ENCODE peak calls at places on chromosomes 4 and X, in six cellular contexts. One of them, this sample, is unnamed.

GRCh38 chr4:173478136-173478860 is 51.7 kb downstream of the HAND2 start:
- DNase-seq in PC-3: no peak
- DNase-seq in neural progenitor cell: no peak
- DNase-seq in hepatocyte: no peak
- DNase-seq in MM.1S: no peak
- DNase-seq in GM23338: no peak
- DNase-seq in this sample: no peak

GRCh38 chrX:16870095-16870860 is at the start of gene RBBP7:
- DNase-seq in PC-3: peak; percentile 90
- DNase-seq in neural progenitor cell: peak; percentile 98
- DNase-seq in hepatocyte: peak; percentile 99
- DNase-seq in MM.1S: peak; percentile 86
- DNase-seq in GM23338: peak; percentile 85
- DNase-seq in this sample: peak; percentile 89

GRCh38 chrX:109920325-109920724 is 82.6 kb upstream of the TMEM164 start:
- DNase-seq in PC-3: no peak
- DNase-seq in neural progenitor cell: no peak
- DNase-seq in hepatocyte: no peak
- DNase-seq in MM.1S: no peak
- DNase-seq in GM23338: no peak
- DNase-seq in this sample: no peak

GRCh38 chr4:7439699-7440098 is 5.0 kb upstream of the PSAPL1 start:
- DNase-seq in PC-3: no peak
- DNase-seq in neural progenitor cell: no peak
- DNase-seq in hepatocyte: no peak
- DNase-seq in MM.1S: no peak
- DNase-seq in GM23338: no peak
- DNase-seq in this sample: no peak

GRCh38 chrX:56066016-56066415 is 166.1 kb upstream of the KLF8 start:
- DNase-seq in PC-3: no peak
- DNase-seq in neural progenitor cell: no peak
- DNase-seq in hepatocyte: no peak
- DNase-seq in MM.1S: no peak
- DNase-seq in GM23338: no peak
- DNase-seq in this sample: no peak

GRCh38 chr4:109945056-109945455 is 32.4 kb downstream of the EGF start:
- DNase-seq in PC-3: peak; percentile 30
- DNase-seq in neural progenitor cell: no peak
- DNase-seq in hepatocyte: no peak
- DNase-seq in MM.1S: no peak
- DNase-seq in GM23338: no peak
- DNase-seq in this sample: no peak

GRCh38 chr4:120079839-120080520 is 13.3 kb upstream of the MAD2L1 start:
- DNase-seq in PC-3: no peak
- DNase-seq in neural progenitor cell: no peak
- DNase-seq in hepatocyte: no peak
- DNase-seq in MM.1S: no peak
- DNase-seq in GM23338: no peak
- DNase-seq in this sample: no peak

GRCh38 chr4:154722262-154722661 is 21.5 kb upstream of the LRAT start:
- DNase-seq in PC-3: peak; percentile 65
- DNase-seq in neural progenitor cell: no peak
- DNase-seq in hepatocyte: no peak
- DNase-seq in MM.1S: no peak
- DNase-seq in GM23338: no peak
- DNase-seq in this sample: no peak

GRCh38 chr4:34323549-34324325 is 1920.6 kb downstream of the ARAP2 start:
- DNase-seq in PC-3: peak; percentile 11
- DNase-seq in neural progenitor cell: peak; percentile 2
- DNase-seq in hepatocyte: no peak
- DNase-seq in MM.1S: no peak
- DNase-seq in GM23338: peak; percentile 5
- DNase-seq in this sample: no peak

GRCh38 chrX:1093112-1093511 is 119.3 kb downstream of the CRLF2 start:
- DNase-seq in PC-3: no peak
- DNase-seq in neural progenitor cell: no peak
- DNase-seq in hepatocyte: no peak
- DNase-seq in MM.1S: no peak
- DNase-seq in GM23338: no peak
- DNase-seq in this sample: no peak

GRCh38 chr4:102642571-102643298 is 118.0 kb downstream of the MANBA start:
- DNase-seq in PC-3: no peak
- DNase-seq in neural progenitor cell: no peak
- DNase-seq in hepatocyte: no peak
- DNase-seq in MM.1S: no peak
- DNase-seq in GM23338: no peak
- DNase-seq in this sample: no peak

GRCh38 chr4:77052352-77052751 is 23.4 kb downstream of the CCNI start:
- DNase-seq in PC-3: peak; percentile 70
- DNase-seq in neural progenitor cell: peak; percentile 79
- DNase-seq in hepatocyte: peak; percentile 63
- DNase-seq in MM.1S: peak; percentile 46
- DNase-seq in GM23338: peak; percentile 92
- DNase-seq in this sample: peak; percentile 67

GRCh38 chrX:100658936-100659335 is 14.9 kb downstream of the SRPX2 start:
- DNase-seq in PC-3: no peak
- DNase-seq in neural progenitor cell: no peak
- DNase-seq in hepatocyte: no peak
- DNase-seq in MM.1S: no peak
- DNase-seq in GM23338: no peak
- DNase-seq in this sample: no peak

GRCh38 chrX:78321809-78322208 is 5.6 kb downstream of the CYSLTR1 start:
- DNase-seq in PC-3: peak; percentile 40
- DNase-seq in neural progenitor cell: no peak
- DNase-seq in hepatocyte: no peak
- DNase-seq in MM.1S: peak; percentile 78
- DNase-seq in GM23338: no peak
- DNase-seq in this sample: peak; percentile 75

GRCh38 chr4:74638001-74638400 is 156.3 kb downstream of the BTC start:
- DNase-seq in PC-3: no peak
- DNase-seq in neural progenitor cell: no peak
- DNase-seq in hepatocyte: no peak
- DNase-seq in MM.1S: no peak
- DNase-seq in GM23338: no peak
- DNase-seq in this sample: no peak

GRCh38 chr4:16140520-16141249 is 56.9 kb upstream of the PROM1 start:
- DNase-seq in PC-3: peak; percentile 94
- DNase-seq in neural progenitor cell: no peak
- DNase-seq in hepatocyte: peak; percentile 78
- DNase-seq in MM.1S: no peak
- DNase-seq in GM23338: no peak
- DNase-seq in this sample: no peak

GRCh38 chr4:151228196-151229119 is 48.5 kb upstream of the PRSS48 start:
- DNase-seq in PC-3: peak; percentile 57
- DNase-seq in neural progenitor cell: no peak
- DNase-seq in hepatocyte: no peak
- DNase-seq in MM.1S: no peak
- DNase-seq in GM23338: no peak
- DNase-seq in this sample: no peak

GRCh38 chr4:56799824-56800756 is 21.4 kb downstream of the SPINK2 start:
- DNase-seq in PC-3: peak; percentile 91
- DNase-seq in neural progenitor cell: peak; percentile 90
- DNase-seq in hepatocyte: peak; percentile 92
- DNase-seq in MM.1S: peak; percentile 90
- DNase-seq in GM23338: peak; percentile 91
- DNase-seq in this sample: peak; percentile 86

GRCh38 chr4:46249106-46249505 is 125.3 kb upstream of the GABRG1 start:
- DNase-seq in PC-3: no peak
- DNase-seq in neural progenitor cell: no peak
- DNase-seq in hepatocyte: no peak
- DNase-seq in MM.1S: no peak
- DNase-seq in GM23338: no peak
- DNase-seq in this sample: no peak

GRCh38 chrX:2690856-2691542 is at the start of gene CD99:
- DNase-seq in PC-3: peak; percentile 77
- DNase-seq in neural progenitor cell: peak; percentile 86
- DNase-seq in hepatocyte: peak; percentile 97
- DNase-seq in MM.1S: peak; percentile 46
- DNase-seq in GM23338: peak; percentile 84
- DNase-seq in this sample: peak; percentile 85

GRCh38 chr4:1049591-1049905 is 38.1 kb downstream of the FGFRL1 start:
- DNase-seq in PC-3: no peak
- DNase-seq in neural progenitor cell: peak; percentile 5
- DNase-seq in hepatocyte: no peak
- DNase-seq in MM.1S: no peak
- DNase-seq in GM23338: no peak
- DNase-seq in this sample: no peak

GRCh38 chr4:151184523-151185458 is 85.4 kb downstream of the RPS3A start:
- DNase-seq in PC-3: peak; percentile 31
- DNase-seq in neural progenitor cell: no peak
- DNase-seq in hepatocyte: peak; percentile 60
- DNase-seq in MM.1S: no peak
- DNase-seq in GM23338: no peak
- DNase-seq in this sample: no peak

GRCh38 chrX:73855546-73855945 is 292.5 kb downstream of the CHIC1 start:
- DNase-seq in PC-3: peak; percentile 78
- DNase-seq in neural progenitor cell: peak; percentile 73
- DNase-seq in hepatocyte: peak; percentile 80
- DNase-seq in MM.1S: peak; percentile 72
- DNase-seq in GM23338: peak; percentile 67
- DNase-seq in this sample: peak; percentile 60

GRCh38 chr4:162015090-162015489 is 148.7 kb downstream of the FSTL5 start:
- DNase-seq in PC-3: no peak
- DNase-seq in neural progenitor cell: no peak
- DNase-seq in hepatocyte: no peak
- DNase-seq in MM.1S: no peak
- DNase-seq in GM23338: no peak
- DNase-seq in this sample: no peak

DNA sequence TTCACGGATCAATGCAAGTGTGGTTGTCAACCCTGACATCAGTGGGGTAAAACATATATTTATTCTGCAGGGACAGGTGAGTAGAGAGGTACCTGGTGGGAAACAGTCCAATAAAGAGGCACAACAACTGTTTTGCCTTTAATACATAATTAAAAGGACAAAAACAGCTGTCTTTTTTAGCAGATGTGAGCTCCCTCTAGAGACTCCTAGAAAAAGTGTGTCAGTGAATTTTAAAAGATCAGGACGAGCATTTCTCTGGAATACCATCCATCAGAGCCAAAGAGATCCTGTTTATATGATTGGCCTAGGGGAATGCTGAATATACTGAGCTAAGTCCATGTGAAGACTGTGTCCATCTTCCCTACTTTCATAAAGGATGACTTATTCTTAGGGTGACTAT is 58.3 kb downstream of the TMEM144 start:
- DNase-seq in PC-3: no peak
- DNase-seq in neural progenitor cell: no peak
- DNase-seq in hepatocyte: no peak
- DNase-seq in MM.1S: no peak
- DNase-seq in GM23338: peak; percentile 28
- DNase-seq in this sample: no peak
- TF ChIP-seq CTCF in PC-3: peak; percentile 40
- TF ChIP-seq CTCF in neural progenitor cell: peak; percentile 32
- TF ChIP-seq CTCF in hepatocyte: no peak
- TF ChIP-seq CTCF in MM.1S: no peak
- TF ChIP-seq CTCF in GM23338: no peak
- TF ChIP-seq CTCF in this sample: no peak

DNA sequence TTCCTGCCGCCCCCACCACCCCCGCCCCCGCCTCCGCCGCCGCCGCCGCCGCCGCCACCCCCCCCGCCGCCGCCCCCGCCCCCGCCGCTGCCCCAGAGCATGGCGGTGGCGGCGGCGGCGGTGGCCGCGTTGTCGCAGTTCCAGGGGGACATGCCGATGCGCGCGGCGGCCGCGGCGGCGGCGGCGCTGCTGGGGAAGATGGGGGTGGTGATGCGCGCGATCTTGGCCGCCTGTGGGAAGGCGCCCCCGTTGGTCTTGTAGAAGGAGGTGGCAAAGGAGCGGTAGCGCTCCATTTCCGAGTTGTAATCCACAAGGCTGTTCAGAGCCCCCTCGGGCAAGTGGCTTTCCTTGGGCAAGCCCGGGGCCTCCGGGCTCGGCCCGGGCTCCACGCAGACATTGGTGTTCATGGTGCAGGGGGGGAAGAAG is 3.3 kb downstream of the CXXC4 start:
- DNase-seq in PC-3: no peak
- DNase-seq in neural progenitor cell: peak; percentile 85
- DNase-seq in hepatocyte: peak; percentile 74
- DNase-seq in MM.1S: no peak
- DNase-seq in GM23338: peak; percentile 64
- DNase-seq in this sample: no peak
- H3K4me2 ChIP-seq in PC-3: peak overlapping the region; percentile 91
- H3K4me2 ChIP-seq in neural progenitor cell: peak overlapping the region; percentile 93
- H3K4me2 ChIP-seq in hepatocyte: peak overlapping the region; percentile 90
- H3K4me2 ChIP-seq in MM.1S: peak overlapping the region; percentile 75
- H3K4me2 ChIP-seq in GM23338: peak overlapping the region; percentile 75
- H3K4me2 ChIP-seq in this sample: peak overlapping the region; percentile 39

DNA sequence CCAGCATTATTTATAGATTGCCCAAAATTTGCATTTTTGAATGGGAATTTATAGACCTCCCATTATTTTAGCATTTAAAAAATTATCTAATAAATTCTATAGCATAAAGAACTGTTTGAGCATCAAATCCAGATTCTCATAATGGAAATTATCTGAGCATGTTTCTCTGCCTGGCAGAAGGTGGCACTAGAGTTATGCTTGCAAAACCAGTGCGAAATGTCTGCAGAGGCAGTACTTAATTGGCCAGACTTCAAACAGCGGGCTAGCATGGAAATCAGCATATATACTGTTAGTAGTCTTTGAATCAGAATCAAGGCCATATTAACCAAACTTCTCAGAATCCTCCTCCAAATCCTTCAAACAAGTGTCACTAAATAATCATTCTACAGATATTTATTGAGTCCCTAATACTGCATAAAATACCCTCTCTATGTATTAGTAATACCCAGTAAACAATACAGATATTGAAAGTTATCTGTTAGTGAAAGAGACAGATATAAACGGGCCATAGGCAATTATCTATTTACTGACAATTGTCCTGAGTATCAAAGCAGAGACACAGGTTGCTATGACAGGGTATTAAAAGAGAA is 78.7 kb upstream of the DCLK2 start:
- DNase-seq in PC-3: peak; percentile 60
- DNase-seq in neural progenitor cell: peak; percentile 64
- DNase-seq in hepatocyte: peak; percentile 68
- DNase-seq in MM.1S: peak; percentile 65
- DNase-seq in GM23338: peak; percentile 54
- DNase-seq in this sample: peak; percentile 32
- TF ChIP-seq EZH2phosphoT487 in PC-3: no peak
- TF ChIP-seq EZH2phosphoT487 in neural progenitor cell: no peak
- TF ChIP-seq EZH2phosphoT487 in hepatocyte: no peak
- TF ChIP-seq EZH2phosphoT487 in MM.1S: no peak
- TF ChIP-seq EZH2phosphoT487 in GM23338: no peak
- TF ChIP-seq EZH2phosphoT487 in this sample: no peak

GRCh38 chr4:118879409-118879808 is 9.2 kb upstream of the SYNPO2 start:
- DNase-seq in PC-3: no peak
- DNase-seq in neural progenitor cell: no peak
- DNase-seq in hepatocyte: no peak
- DNase-seq in MM.1S: no peak
- DNase-seq in GM23338: no peak
- DNase-seq in this sample: no peak

GRCh38 chr4:118884716-118885115 is 3.9 kb upstream of the SYNPO2 start:
- DNase-seq in PC-3: no peak
- DNase-seq in neural progenitor cell: no peak
- DNase-seq in hepatocyte: no peak
- DNase-seq in MM.1S: no peak
- DNase-seq in GM23338: no peak
- DNase-seq in this sample: no peak

GRCh38 chr4:118881512-118882146 is 7.0 kb upstream of the SYNPO2 start:
- DNase-seq in PC-3: no peak
- DNase-seq in neural progenitor cell: no peak
- DNase-seq in hepatocyte: no peak
- DNase-seq in MM.1S: no peak
- DNase-seq in GM23338: peak; percentile 36
- DNase-seq in this sample: no peak

GRCh38 chr4:118888666-118889312 is at the start of gene SYNPO2:
- DNase-seq in PC-3: peak; percentile 59
- DNase-seq in neural progenitor cell: peak; percentile 89
- DNase-seq in hepatocyte: peak; percentile 83
- DNase-seq in MM.1S: peak; percentile 51
- DNase-seq in GM23338: peak; percentile 92
- DNase-seq in this sample: peak; percentile 3

GRCh38 chr4:118883861-118884260 is 4.8 kb upstream of the SYNPO2 start:
- DNase-seq in PC-3: peak; percentile 4
- DNase-seq in neural progenitor cell: no peak
- DNase-seq in hepatocyte: no peak
- DNase-seq in MM.1S: no peak
- DNase-seq in GM23338: no peak
- DNase-seq in this sample: peak; percentile 29
- TF ChIP-seq CTCF in PC-3: peak; percentile 48
- TF ChIP-seq CTCF in neural progenitor cell: no peak
- TF ChIP-seq CTCF in hepatocyte: peak; percentile 8
- TF ChIP-seq CTCF in MM.1S: peak; percentile 39
- TF ChIP-seq CTCF in GM23338: peak; percentile 47
- TF ChIP-seq CTCF in this sample: peak; percentile 71

This sample was measured in OCI-LY7.